ENCODE peak calls at places on chromosomes 13 and 19, in four cellular contexts. L is adrenal gland, A is heart right ventricle, G is uterus. D is an unnamed sample.

GRCh38 chr13:34805347-34805746 is 136.7 kb upstream of the NBEA start:
- DNase-seq in L (no peak), A (no peak), G (no peak), D (no peak)

GRCh38 chr13:30872195-30872594 is 33.9 kb upstream of the MEDAG start:
- DNase-seq in L (no peak), A (no peak), G (no peak), D (no peak)

GRCh38 chr13:25738342-25738771 is 313.5 kb downstream of the SHISA2 start:
- DNase-seq in L (peak; percentile 23), A (no peak), G (no peak), D (no peak)

GRCh38 chr19:35206379-35206778 is 22.2 kb downstream of the FAM187B start:
- DNase-seq in L (no peak), A (no peak), G (no peak), D (no peak)

GRCh38 chr19:30305346-30306060 is 66.7 kb upstream of the ZNF536 start:
- DNase-seq in L (no peak), A (no peak), G (no peak), D (no peak)

GRCh38 chr19:4256563-4256962 is 9.7 kb downstream of the YJU2 start:
- DNase-seq in L (no peak), A (no peak), G (no peak), D (no peak)

GRCh38 chr19:16429066-16429758 is 42.6 kb downstream of the EPS15L1 start:
- DNase-seq in L (peak; percentile 88), A (peak; percentile 74), G (no peak), D (no peak)

GRCh38 chr19:35045667-35046300 is 4.3 kb downstream of the HPN start:
- DNase-seq in L (peak; percentile 62), A (no peak), G (no peak), D (peak; percentile 82)

GRCh38 chr19:49157445-49158224 is at the start of gene TRPM4:
- DNase-seq in L (peak; percentile 82), A (peak; percentile 97), G (peak; percentile 81), D (peak; percentile 62)

GRCh38 chr13:80215368-80215767 is 125.6 kb downstream of the SPRY2 start:
- DNase-seq in L (no peak), A (no peak), G (no peak), D (no peak)

GRCh38 chr13:40800559-40800958 is 11.1 kb downstream of the SLC25A15 start:
- DNase-seq in L (no peak), A (no peak), G (no peak), D (no peak)

GRCh38 chr13:24923305-24923640 is 159.3 kb downstream of the RNF17 start:
- DNase-seq in L (no peak), A (peak; percentile 9), G (no peak), D (peak; percentile 78)

GRCh38 chr13:41059466-41059865 is 1.8 kb upstream of the WBP4 start:
- DNase-seq in L (no peak), A (no peak), G (no peak), D (no peak)

GRCh38 chr13:89514534-89515312 is 1832.8 kb upstream of the MIR17HG start:
- DNase-seq in L (peak; percentile 22), A (peak; percentile 8), G (no peak), D (no peak)

GRCh38 chr13:103731959-103732358 is 665.7 kb upstream of the SLC10A2 start:
- DNase-seq in L (no peak), A (no peak), G (no peak), D (no peak)

GRCh38 chr19:55209430-55210119 is at the start of gene PTPRH:
- DNase-seq in L (peak; percentile 47), A (no peak), G (no peak), D (no peak)

GRCh38 chr13:111371720-111372119 is 51.3 kb downstream of the TEX29 start:
- DNase-seq in L (no peak), A (no peak), G (no peak), D (no peak)

GRCh38 chr19:32977269-32977668 is 5.2 kb downstream of the FAAP24 start:
- DNase-seq in L (no peak), A (no peak), G (no peak), D (no peak)

GRCh38 chr19:18401580-18402112 is 4.2 kb upstream of the LRRC25 start:
- DNase-seq in L (peak; percentile 72), A (peak; percentile 66), G (no peak), D (peak; percentile 67)

GRCh38 chr13:94328336-94329041 is 151.0 kb downstream of the DCT start:
- DNase-seq in L (no peak), A (no peak), G (no peak), D (no peak)

GRCh38 chr13:106118996-106119395 is 416.5 kb downstream of the EFNB2 start:
- DNase-seq in L (no peak), A (no peak), G (no peak), D (no peak)

GRCh38 chr19:6481541-6482342 is at the start of gene DENND1C:
- DNase-seq in L (peak; percentile 59), A (no peak), G (no peak), D (peak; percentile 84)

GRCh38 chr19:15875075-15875474 is 22.8 kb downstream of the CYP4F2 start:
- DNase-seq in L (no peak), A (no peak), G (no peak), D (no peak)

GRCh38 chr13:46698910-46699460 is 98.0 kb downstream of the ESD start:
- DNase-seq in L (peak; percentile 36), A (no peak), G (no peak), D (no peak)

GRCh38 chr19:17687857-17688784 is at the start of gene UNC13A:
- DNase-seq in L (peak; percentile 48), A (peak; percentile 40), G (no peak), D (peak; percentile 82)

GRCh38 chr13:81487151-81487550 is 1146.2 kb upstream of the SPRY2 start:
- DNase-seq in L (no peak), A (no peak), G (no peak), D (no peak)

GRCh38 chr19:44865196-44865767 is 19.2 kb downstream of the NECTIN2 start:
- DNase-seq in L (no peak), A (no peak), G (no peak), D (no peak)
- TF ChIP-seq CTCF in L (no peak), A (no peak), G (no peak), D (no peak)

GRCh38 chr13:49559006-49559405 is 26.4 kb downstream of the RCBTB1 start:
- DNase-seq in L (no peak), A (no peak), G (no peak), D (no peak)

GRCh38 chr13:49563513-49563912 is 21.8 kb downstream of the RCBTB1 start:
- DNase-seq in L (no peak), A (no peak), G (no peak), D (no peak)

GRCh38 chr13:49561064-49561410 is 24.3 kb downstream of the RCBTB1 start:
- DNase-seq in L (peak; percentile 87), A (peak; percentile 39), G (no peak), D (no peak)

GRCh38 chr13:49560270-49561063 is 24.9 kb downstream of the RCBTB1 start:
- DNase-seq in L (peak; percentile 58), A (no peak), G (no peak), D (no peak)
- TF ChIP-seq CTCF in L (no peak), A (no peak), G (no peak), D (no peak)

DNA sequence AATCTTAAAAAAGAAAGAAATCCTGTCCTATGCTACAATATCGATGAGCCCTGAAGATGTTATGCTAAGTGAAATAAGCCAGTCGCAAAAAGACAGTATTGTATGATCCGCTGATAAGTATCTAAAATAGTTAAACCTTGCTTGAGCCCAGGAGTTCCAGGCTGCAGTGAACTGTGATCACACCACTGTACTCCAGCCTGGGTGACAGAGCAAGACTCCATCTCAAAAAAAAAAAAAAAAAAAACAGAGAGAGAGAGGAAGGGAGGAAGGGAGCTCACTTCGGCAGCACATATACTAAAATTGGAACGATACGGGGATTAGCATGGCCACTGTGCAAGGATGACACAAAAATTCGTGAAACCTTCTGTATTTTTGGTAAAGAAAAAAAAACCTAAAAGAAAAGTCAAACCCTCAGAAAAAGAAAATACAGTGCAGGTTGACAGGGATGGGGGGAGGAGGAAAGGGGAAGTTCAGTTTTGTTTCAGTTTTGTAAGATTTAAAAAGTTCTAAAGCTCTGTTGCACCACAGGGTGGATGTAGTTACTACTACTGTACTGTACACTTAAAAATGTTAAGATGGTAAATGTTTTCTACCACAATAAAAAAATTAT is 8.4 kb downstream of the CLASRP start:
- DNase-seq in L (no peak), A (no peak), G (no peak), D (peak; percentile 71)
- TF ChIP-seq CTCF in L (no peak), A (no peak), G (no peak), D (no peak)

DNA sequence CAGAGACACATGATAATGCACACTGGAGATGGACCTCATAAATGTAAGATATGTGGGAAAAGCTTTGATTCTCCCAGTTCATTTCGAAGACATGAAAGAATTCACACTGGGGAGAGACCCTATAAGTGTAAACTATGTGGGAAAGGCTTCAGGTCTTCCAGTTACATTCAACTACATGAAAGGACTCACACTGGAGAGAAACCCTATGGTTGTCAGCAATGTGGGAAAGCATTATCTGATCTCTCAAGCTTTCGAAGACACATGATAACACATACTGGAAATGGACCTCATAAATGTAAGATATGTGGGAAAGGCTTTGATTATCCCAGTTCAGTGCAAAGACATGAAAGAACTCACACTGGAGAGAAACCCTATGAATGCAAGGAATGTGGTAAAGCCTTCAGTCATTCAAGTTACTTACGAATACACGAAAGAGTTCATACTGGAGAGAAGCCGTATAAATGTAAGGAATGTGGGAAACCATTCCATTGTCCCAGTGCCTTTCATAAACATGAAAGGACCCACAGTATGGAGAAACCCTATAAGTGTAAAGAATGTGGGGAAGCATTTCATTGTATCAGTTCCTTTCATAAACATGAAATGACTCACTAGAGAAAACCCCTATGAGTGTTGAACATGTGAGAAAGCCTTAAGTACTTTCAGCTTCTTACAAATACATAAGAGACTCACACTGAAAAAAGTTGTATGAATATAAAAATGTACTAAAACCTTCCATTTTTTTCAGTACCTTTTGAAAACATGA is 14.7 kb downstream of the ZNF441 start:
- DNase-seq in L (no peak), A (no peak), G (no peak), D (no peak)
- TF ChIP-seq CTCF in L (no peak), A (no peak), G (no peak), D (no peak)

GRCh38 chr13:73228546-73228945 is 169.7 kb downstream of the KLF5 start:
- DNase-seq in L (no peak), A (no peak), G (no peak), D (no peak)
- TF ChIP-seq CTCF in L (no peak), A (no peak), G (no peak), D (no peak)

DNA sequence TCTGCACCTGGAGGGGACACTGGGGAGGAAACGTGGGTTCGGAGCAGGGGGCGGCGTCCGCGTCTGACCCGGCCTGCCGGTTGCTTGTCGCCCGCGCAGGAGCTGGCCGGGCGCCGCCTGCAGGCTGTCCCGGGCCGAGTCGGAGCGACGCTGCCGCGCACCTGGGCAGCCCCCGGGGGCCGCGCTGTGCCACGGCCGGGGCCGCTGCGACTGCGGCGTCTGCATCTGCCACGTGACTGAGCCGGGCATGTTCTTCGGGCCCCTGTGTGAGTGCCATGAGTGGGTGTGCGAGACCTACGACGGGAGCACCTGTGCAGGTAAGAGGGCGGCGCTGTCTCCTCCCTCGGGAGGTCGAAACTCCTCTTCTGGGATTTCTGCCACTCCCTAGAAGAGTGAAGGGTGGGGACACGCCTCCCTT is 1.3 kb downstream of the ITGBL1 start:
- DNase-seq in L (peak; percentile 13), A (no peak), G (no peak), D (peak; percentile 30)
- TF ChIP-seq CTCF in L (no peak), A (no peak), G (no peak), D (peak; percentile 22)